ENCODE peak calls at places on chromosome 2, in four cellular contexts. L, I, G and Y are unnamed samples.

GRCh38 chr2:217685255-217685605 is 317.6 kb downstream of the TNS1 start:
- DNase-seq in L (peak), I (peak), G (peak), Y (peak)

GRCh38 chr2:3470856-3471737 is 48.2 kb downstream of the ADI1 start:
- DNase-seq in L (no peak), I (no peak), G (no peak), Y (no peak)

GRCh38 chr2:178484245-178485041 is 4.2 kb downstream of the PLEKHA3 start:
- DNase-seq in L (peak), I (peak), G (peak), Y (no peak)

GRCh38 chr2:189302274-189302948 is 122.8 kb upstream of the COL5A2 start:
- DNase-seq in L (peak), I (no peak), G (no peak), Y (no peak)

GRCh38 chr2:75481041-75481836 is 79.5 kb downstream of the EVA1A start:
- DNase-seq in L (peak), I (no peak), G (peak), Y (no peak)

GRCh38 chr2:84878896-84879594 is 1.8 kb downstream of the TRABD2A start:
- DNase-seq in L (no peak), I (no peak), G (no peak), Y (no peak)

GRCh38 chr2:14751581-14751980 is 119.1 kb downstream of the LRATD1 start:
- DNase-seq in L (no peak), I (peak), G (no peak), Y (no peak)

GRCh38 chr2:120308038-120308910 is 37.7 kb upstream of the INHBB start:
- DNase-seq in L (no peak), I (no peak), G (no peak), Y (no peak)

GRCh38 chr2:26969089-26969844 is 1.2 kb upstream of the MAPRE3 start:
- DNase-seq in L (no peak), I (peak), G (no peak), Y (no peak)

GRCh38 chr2:174428214-174428613 is 32.7 kb downstream of the SCRN3 start:
- DNase-seq in L (no peak), I (no peak), G (no peak), Y (peak)

GRCh38 chr2:113977660-113978523 is 88.0 kb downstream of the ACTR3 start:
- DNase-seq in L (peak), I (peak), G (peak), Y (peak)

GRCh38 chr2:136209540-136210264 is 91.8 kb upstream of the CXCR4 start:
- DNase-seq in L (no peak), I (peak), G (peak), Y (no peak)

GRCh38 chr2:113133696-113134558 is 6.5 kb downstream of the IL1RN start:
- DNase-seq in L (no peak), I (peak), G (no peak), Y (no peak)

GRCh38 chr2:220101902-220102301 is 474.5 kb downstream of the SLC4A3 start:
- DNase-seq in L (no peak), I (no peak), G (peak), Y (no peak)

GRCh38 chr2:119338826-119339561 is 27.6 kb downstream of the C2orf76 start:
- DNase-seq in L (no peak), I (no peak), G (no peak), Y (no peak)

GRCh38 chr2:65436169-65436824 is 3.9 kb upstream of the SPRED2 start:
- DNase-seq in L (peak), I (peak), G (peak), Y (peak)

GRCh38 chr2:203340791-203341487 is 12.7 kb downstream of the ABI2 start:
- DNase-seq in L (peak), I (peak), G (peak), Y (no peak)

GRCh38 chr2:36530983-36531354 is 67.0 kb downstream of the FEZ2 start:
- DNase-seq in L (no peak), I (no peak), G (peak), Y (no peak)

GRCh38 chr2:36812196-36812595 is 115.7 kb downstream of the VIT start:
- DNase-seq in L (no peak), I (no peak), G (no peak), Y (no peak)

GRCh38 chr2:11742317-11742701 is 4.1 kb upstream of the LPIN1 start:
- DNase-seq in L (peak), I (no peak), G (no peak), Y (no peak)

GRCh38 chr2:239166201-239166834 is 234.5 kb downstream of the HDAC4 start:
- DNase-seq in L (peak), I (no peak), G (no peak), Y (no peak)

GRCh38 chr2:151774506-151774905 is 40.2 kb upstream of the NEB start:
- DNase-seq in L (peak), I (peak), G (peak), Y (no peak)

GRCh38 chr2:151767536-151767935 is 33.3 kb upstream of the NEB start:
- DNase-seq in L (peak), I (peak), G (no peak), Y (no peak)

GRCh38 chr2:151769606-151770005 is 35.3 kb upstream of the NEB start:
- DNase-seq in L (no peak), I (no peak), G (no peak), Y (no peak)

GRCh38 chr2:151771599-151772358 is 37.5 kb upstream of the NEB start:
- DNase-seq in L (peak), I (no peak), G (peak), Y (no peak)

DNA sequence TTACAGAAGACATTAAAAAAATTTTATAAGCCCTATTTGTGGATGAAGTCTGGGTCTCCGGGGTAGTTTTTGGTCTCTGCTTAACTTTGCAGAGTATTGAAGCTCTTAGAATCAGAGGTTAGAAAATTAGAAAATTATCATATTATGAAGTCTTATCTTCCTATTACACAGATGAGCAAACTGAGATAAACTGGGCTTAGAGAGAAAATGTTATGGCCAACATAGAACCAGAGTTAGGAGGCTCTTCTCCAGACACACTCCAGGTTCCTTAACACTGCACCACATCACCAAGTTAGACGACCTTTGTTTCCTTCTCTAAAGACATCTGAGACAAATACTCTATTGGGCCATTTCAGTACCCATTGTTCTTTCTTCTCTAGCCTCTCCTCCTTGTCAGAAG is 36.7 kb upstream of the NEB start:
- DNase-seq in L (no peak), I (no peak), G (no peak), Y (no peak)
- H3K4me3 ChIP-seq in L (no peak), I (no peak), G (no peak), Y (no peak)

GRCh38 chr2:43169987-43170732 is 56.2 kb downstream of the ZFP36L2 start:
- DNase-seq in L (no peak), I (peak), G (no peak), Y (peak)
- TF ChIP-seq CTCF in L (peak), I (peak), G (peak), Y (peak)

DNA sequence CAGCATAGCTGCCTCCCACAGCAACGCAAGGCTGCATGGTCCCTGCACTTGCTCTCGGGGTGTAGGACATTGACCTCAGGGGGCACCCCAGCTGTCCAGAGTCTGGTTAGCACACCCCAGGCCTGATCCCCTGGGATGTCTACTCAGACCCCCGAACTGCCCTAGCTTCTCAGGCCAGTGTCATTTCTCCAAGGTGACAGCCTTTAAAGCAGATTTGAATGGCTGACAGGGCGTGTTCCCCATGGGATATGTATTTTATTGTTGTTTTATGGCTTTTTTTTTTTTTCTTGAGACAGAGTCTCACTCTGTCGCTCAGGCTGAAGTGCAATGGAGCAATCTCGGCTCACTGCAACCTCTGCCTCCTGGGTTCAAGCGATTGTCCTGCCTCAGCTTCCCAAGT is 40.8 kb upstream of the PTMA start:
- DNase-seq in L (no peak), I (no peak), G (no peak), Y (no peak)
- H3K4me3 ChIP-seq in L (no peak), I (peak), G (no peak), Y (peak)

GRCh38 chr2:231926761-231927565 is 767 bp upstream of the NPPC start:
- DNase-seq in L (no peak), I (no peak), G (peak), Y (no peak)
- TF ChIP-seq CTCF in L (no peak), I (no peak), G (no peak), Y (no peak)

GRCh38 chr2:96103906-96104861 is 12.2 kb downstream of the ADRA2B start:
- DNase-seq in L (no peak), I (no peak), G (no peak), Y (peak)
- H3K4me3 ChIP-seq in L (no peak), I (no peak), G (no peak), Y (no peak)

DNA sequence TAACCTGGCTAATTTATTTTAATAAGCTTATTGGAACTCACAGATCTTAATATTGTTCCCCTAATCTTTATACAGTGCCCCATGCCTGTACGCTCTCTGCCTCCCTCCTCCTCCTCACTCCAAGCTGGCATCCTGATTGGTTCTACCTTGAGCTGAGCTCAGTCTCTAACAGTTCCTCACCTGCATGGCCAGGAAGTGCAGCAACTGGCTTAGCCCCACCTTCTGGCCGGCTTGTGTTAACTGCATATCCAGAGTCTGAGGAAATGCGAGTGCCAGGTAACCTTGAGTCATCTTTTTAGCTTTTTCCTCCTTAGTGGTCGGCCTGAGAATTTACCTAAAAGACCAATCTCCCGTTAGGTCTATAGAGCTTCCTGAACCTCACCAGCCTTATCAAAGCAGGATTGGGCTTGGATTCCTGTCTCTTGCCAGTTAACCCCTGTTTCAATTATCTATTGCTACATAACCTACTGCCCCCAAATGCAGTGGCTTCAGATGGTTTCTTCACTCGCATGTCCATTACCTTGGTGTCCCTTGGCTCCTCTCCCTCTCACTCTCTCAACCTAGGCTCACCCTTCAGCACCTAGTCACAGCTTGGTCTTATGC is 89.5 kb upstream of the STK39 start:
- DNase-seq in L (peak), I (peak), G (no peak), Y (peak)
- TF ChIP-seq CTCF in L (no peak), I (peak), G (peak), Y (peak)

GRCh38 chr2:190359896-190360376 is 16.5 kb downstream of the INPP1 start:
- DNase-seq in L (peak), I (no peak), G (peak), Y (no peak)
- H3K4me3 ChIP-seq in L (peak), I (no peak), G (no peak), Y (no peak)